ENCODE peak calls at places on chromosomes 5 and 9, in four cellular contexts. Y is stimulated activated CD8-positive, alpha-beta memory T cell treated with anti-CD3 and anti-CD28 coated beads, Interleukin-4, amount 100 ng/mL, for 4 hours; E is A549; A is nucleus accumbens. O is an unnamed sample.

GRCh38 chr5:34957857-34958690 is 28.7 kb downstream of the DNAJC21 start:
- DNase-seq in Y (no peak), E (peak), A (no peak), O (peak)

GRCh38 chr9:123115146-123115913 is 81.9 kb downstream of the GPR21 start:
- DNase-seq in Y (no peak), E (no peak), A (no peak), O (no peak)

GRCh38 chr9:131546336-131547084 is 1.2 kb downstream of the PRRT1B start:
- DNase-seq in Y (no peak), E (no peak), A (no peak), O (no peak)

GRCh38 chr9:89428901-89429890 is 68.7 kb downstream of the SEMA4D start:
- DNase-seq in Y (no peak), E (peak), A (no peak), O (no peak)

GRCh38 chr5:62477801-62478200 is 65.2 kb downstream of the IPO11 start:
- DNase-seq in Y (no peak), E (no peak), A (no peak), O (no peak)

GRCh38 chr9:135989722-135990467 is 28.7 kb upstream of the UBAC1 start:
- DNase-seq in Y (no peak), E (no peak), A (peak), O (no peak)

GRCh38 chr9:130728721-130729120 is 35.1 kb downstream of the EXOSC2 start:
- DNase-seq in Y (no peak), E (no peak), A (no peak), O (no peak)

GRCh38 chr5:56183507-56183906 is 49.6 kb downstream of the ANKRD55 start:
- DNase-seq in Y (no peak), E (peak), A (no peak), O (no peak)

GRCh38 chr9:133972041-133972970 is 19.8 kb downstream of the VAV2 start:
- DNase-seq in Y (no peak), E (no peak), A (no peak), O (no peak)

GRCh38 chr5:87061046-87061445 is 206.6 kb upstream of the RASA1 start:
- DNase-seq in Y (no peak), E (no peak), A (no peak), O (no peak)

GRCh38 chr5:125338804-125339203 is 592.4 kb upstream of the ZNF608 start:
- DNase-seq in Y (no peak), E (no peak), A (no peak), O (no peak)

O was measured in globus pallidus.